ENCODE peak calls at places on chromosomes 3 and 15, in six cellular contexts. Q is iPS-NIHi11, T is GM23248, J is tibial artery, Z is RWPE1, M is IMR-90. X is an unnamed sample.

GRCh38 chr15:101535170-101535902 is 45.8 kb upstream of the PCSK6 start:
- DNase-seq in Q (no peak), J (no peak), T (no peak), Z (no peak), M (no peak), X (no peak)

GRCh38 chr15:74380361-74381189 is 13.1 kb upstream of the CYP11A1 start:
- DNase-seq in M (no peak), T (no peak), Z (no peak), Q (peak; percentile 26), J (no peak), X (no peak)

GRCh38 chr15:70826634-70827033 is 27.3 kb downstream of the LARP6 start:
- DNase-seq in Z (peak; percentile 70), Q (peak; percentile 29), J (peak; percentile 80), T (peak; percentile 95), M (peak; percentile 74), X (peak; percentile 88)

GRCh38 chr3:123104550-123104949 is 37.7 kb downstream of the PDIA5 start:
- DNase-seq in Q (no peak), J (no peak), Z (peak; percentile 46), T (peak; percentile 93), M (peak; percentile 86), X (peak; percentile 90)

GRCh38 chr15:75842722-75843617 is at the start of gene UBE2Q2:
- DNase-seq in J (peak; percentile 81), Z (peak; percentile 62), Q (peak; percentile 92), T (peak; percentile 84), M (peak; percentile 62), X (peak; percentile 68)

GRCh38 chr15:99974246-99974645 is 241.0 kb upstream of the LYSMD4 start:
- DNase-seq in Z (no peak), J (no peak), Q (no peak), T (no peak), M (no peak), X (no peak)

GRCh38 chr15:83248151-83248851 is 36.2 kb downstream of the BNC1 start:
- DNase-seq in J (no peak), Z (peak; percentile 39), T (peak; percentile 66), Q (peak; percentile 43), M (peak; percentile 68), X (peak; percentile 73)

GRCh38 chr3:29805757-29806156 is 524.9 kb downstream of the RBMS3 start:
- DNase-seq in T (peak; percentile 37), Z (no peak), J (no peak), Q (no peak), M (peak; percentile 59), X (peak; percentile 32)

GRCh38 chr3:15368561-15369135 is 36.3 kb upstream of the SH3BP5 start:
- DNase-seq in J (no peak), T (no peak), Q (no peak), Z (no peak), M (no peak), X (no peak)

GRCh38 chr3:135895106-135895733 is 70.3 kb upstream of the PPP2R3A start:
- DNase-seq in J (peak; percentile 71), Z (peak; percentile 56), M (peak; percentile 79), Q (peak; percentile 63), T (peak; percentile 89), X (peak; percentile 89)

GRCh38 chr3:62727576-62727975 is 147.6 kb downstream of the CADPS start:
- DNase-seq in J (no peak), Q (no peak), M (no peak), Z (no peak), T (peak; percentile 73), X (no peak)

GRCh38 chr3:70526966-70527515 is 214.6 kb upstream of the MDFIC2 start:
- DNase-seq in M (peak; percentile 8), Z (no peak), Q (no peak), J (no peak), T (peak; percentile 47), X (peak; percentile 61)

GRCh38 chr3:106336619-106337018 is 467.8 kb upstream of the CBLB start:
- DNase-seq in M (no peak), T (no peak), Z (no peak), Q (no peak), J (no peak), X (no peak)

GRCh38 chr15:89781055-89781454 is 4.9 kb downstream of the MESP2 start:
- DNase-seq in T (no peak), M (no peak), J (no peak), Q (no peak), Z (peak; percentile 33), X (no peak)

GRCh38 chr15:63037996-63038720 is 4.4 kb upstream of the TPM1 start:
- DNase-seq in M (no peak), Q (no peak), T (peak; percentile 11), J (no peak), Z (peak; percentile 77), X (no peak)

GRCh38 chr3:195812366-195812765 is 637 bp upstream of the MUC4 start:
- DNase-seq in J (no peak), Q (no peak), M (no peak), T (no peak), Z (no peak), X (no peak)

GRCh38 chr3:104132566-104132997 is 1234.1 kb upstream of the ALCAM start:
- DNase-seq in Z (no peak), T (peak; percentile 45), J (no peak), Q (no peak), M (no peak), X (no peak)